ENCODE peak calls at places on chromosomes 11 and 22, in ten cellular contexts. Z, Q, D, P, N, X, L, O, H and U are unnamed samples.

GRCh38 chr22:30557243-30557642 is 10.7 kb upstream of the SEC14L6 start:
- DNase-seq in Z (no peak), Q (no peak), D (no peak), P (no peak), N (no peak), X (no peak), L (no peak), O (no peak), H (no peak), U (no peak)

GRCh38 chr11:72446929-72447753 is 12.8 kb upstream of the CLPB start:
- DNase-seq in Z (peak; percentile 80), Q (peak; percentile 44), D (no peak), P (peak; percentile 11), N (no peak), X (no peak), L (peak; percentile 65), O (no peak), H (peak; percentile 75), U (no peak)

GRCh38 chr11:69888671-69889076 is 69.5 kb upstream of the FGF3 start:
- DNase-seq in Z (peak; percentile 65), Q (peak; percentile 4), D (peak; percentile 61), P (peak; percentile 77), N (no peak), X (peak; percentile 92), L (peak; percentile 55), O (peak; percentile 1), H (peak; percentile 62), U (no peak)

GRCh38 chr11:115885446-115885978 is 381.3 kb upstream of the CADM1 start:
- DNase-seq in Z (no peak), Q (no peak), D (no peak), P (no peak), N (no peak), X (no peak), L (no peak), O (no peak), H (no peak), U (no peak)

GRCh38 chr11:119416606-119417580 is 6.1 kb downstream of the THY1 start:
- DNase-seq in Z (peak; percentile 59), Q (no peak), D (no peak), P (no peak), N (no peak), X (no peak), L (peak; percentile 18), O (no peak), H (no peak), U (no peak)

GRCh38 chr22:33325232-33326004 is 267.2 kb upstream of the SYN3 start:
- DNase-seq in Z (no peak), Q (no peak), D (no peak), P (no peak), N (peak; percentile 72), X (no peak), L (no peak), O (no peak), H (no peak), U (no peak)

GRCh38 chr11:118051611-118052461 is 25.0 kb upstream of the TMPRSS4 start:
- DNase-seq in Z (no peak), Q (no peak), D (no peak), P (no peak), N (peak; percentile 31), X (peak; percentile 81), L (no peak), O (no peak), H (no peak), U (no peak)

GRCh38 chr22:42711281-42711731 is 9.4 kb downstream of the A4GALT start:
- DNase-seq in Z (no peak), Q (no peak), D (no peak), P (peak; percentile 54), N (no peak), X (no peak), L (no peak), O (no peak), H (no peak), U (no peak)

GRCh38 chr11:64430570-64430969 is 71.6 kb downstream of the RPS6KA4 start:
- DNase-seq in Z (no peak), Q (no peak), D (no peak), P (no peak), N (no peak), X (no peak), L (no peak), O (no peak), H (no peak), U (no peak)

GRCh38 chr11:64429970-64430369 is 71.0 kb downstream of the RPS6KA4 start:
- DNase-seq in Z (no peak), Q (no peak), D (no peak), P (no peak), N (no peak), X (no peak), L (no peak), O (no peak), H (no peak), U (no peak)

GRCh38 chr11:64428685-64429084 is 69.7 kb downstream of the RPS6KA4 start:
- DNase-seq in Z (no peak), Q (no peak), D (peak; percentile 30), P (no peak), N (no peak), X (no peak), L (no peak), O (no peak), H (no peak), U (no peak)
- H3K4me3 ChIP-seq in Z (no peak overlapping the region), Q (no peak overlapping the region), D (no peak overlapping the region), P (no peak overlapping the region), N (no peak overlapping the region), X (no peak overlapping the region), L (no peak overlapping the region), O (no peak overlapping the region), H (no peak overlapping the region), U (no peak overlapping the region)

GRCh38 chr11:121418625-121419114 is 33.4 kb upstream of the SORL1 start:
- DNase-seq in Z (no peak), Q (no peak), D (peak; percentile 72), P (peak; percentile 45), N (no peak), X (no peak), L (no peak), O (no peak), H (no peak), U (no peak)

GRCh38 chr11:121417607-121418006 is 34.5 kb upstream of the SORL1 start:
- DNase-seq in Z (no peak), Q (no peak), D (no peak), P (no peak), N (no peak), X (no peak), L (no peak), O (no peak), H (no peak), U (no peak)

GRCh38 chr11:121414141-121414918 is 37.8 kb upstream of the SORL1 start:
- DNase-seq in Z (no peak), Q (no peak), D (no peak), P (no peak), N (no peak), X (no peak), L (no peak), O (no peak), H (no peak), U (no peak)

GRCh38 chr11:121416909-121417567 is 35.1 kb upstream of the SORL1 start:
- DNase-seq in Z (peak; percentile 94), Q (peak; percentile 81), D (peak; percentile 90), P (peak; percentile 88), N (peak; percentile 67), X (peak; percentile 97), L (peak; percentile 85), O (peak; percentile 90), H (peak; percentile 39), U (no peak)

GRCh38 chr11:121415861-121416260 is 36.3 kb upstream of the SORL1 start:
- DNase-seq in Z (peak; percentile 32), Q (no peak), D (no peak), P (peak; percentile 34), N (no peak), X (no peak), L (peak; percentile 5), O (no peak), H (no peak), U (no peak)
- H3K4me3 ChIP-seq in Z (no peak overlapping the region), Q (no peak overlapping the region), D (no peak overlapping the region), P (no peak overlapping the region), N (no peak overlapping the region), X (no peak overlapping the region), L (no peak overlapping the region), O (no peak overlapping the region), H (no peak overlapping the region), U (no peak overlapping the region)

DNA sequence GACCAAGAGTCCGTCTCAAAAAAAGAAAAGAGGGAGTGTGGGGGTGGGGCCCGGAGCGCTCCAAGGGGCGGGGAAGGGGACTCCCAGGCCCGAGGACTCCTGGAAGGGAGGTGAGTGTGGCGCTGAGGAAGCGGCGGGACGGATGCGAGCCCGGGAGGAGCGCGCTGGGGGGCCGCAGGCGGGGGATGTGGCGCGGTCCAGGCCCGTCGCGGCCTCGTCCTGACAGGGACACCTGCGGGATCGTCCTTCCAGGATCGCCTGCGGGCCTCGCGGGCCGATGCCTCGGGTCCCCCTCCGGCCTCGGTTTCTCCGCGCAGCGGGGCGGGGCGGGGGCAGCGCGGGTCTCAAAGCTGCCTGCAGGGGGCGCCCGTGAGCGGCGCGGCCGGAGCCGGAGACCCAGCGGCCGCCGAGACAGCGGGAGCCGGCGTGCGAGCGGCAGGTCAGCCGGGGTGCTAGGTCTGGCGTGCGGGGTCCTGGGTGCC is 3.8 kb upstream of the ADORA2A start:
- DNase-seq in Z (no peak), Q (no peak), D (peak; percentile 82), P (peak; percentile 61), N (peak; percentile 72), X (no peak), L (no peak), O (no peak), H (no peak), U (no peak)
- H3K4me3 ChIP-seq in Z (peak overlapping the region; percentile 34), Q (peak overlapping the region; percentile 34), D (peak overlapping the region; percentile 75), P (no peak overlapping the region), N (peak overlapping the region; percentile 81), X (no peak overlapping the region), L (peak overlapping the region; percentile 56), O (peak overlapping the region; percentile 49), H (peak overlapping the region; percentile 57), U (no peak overlapping the region)

GRCh38 chr11:133070053-133070713 is 462.1 kb downstream of the OPCML start:
- DNase-seq in Z (no peak), Q (no peak), D (no peak), P (no peak), N (no peak), X (no peak), L (no peak), O (no peak), H (no peak), U (no peak)

GRCh38 chr11:133058501-133058900 is 473.8 kb downstream of the OPCML start:
- DNase-seq in Z (no peak), Q (no peak), D (no peak), P (no peak), N (no peak), X (no peak), L (no peak), O (no peak), H (no peak), U (no peak)

GRCh38 chr11:133065847-133066485 is 466.3 kb downstream of the OPCML start:
- DNase-seq in Z (no peak), Q (no peak), D (no peak), P (no peak), N (no peak), X (peak; percentile 76), L (no peak), O (no peak), H (no peak), U (no peak)

GRCh38 chr11:133064961-133065360 is 467.3 kb downstream of the OPCML start:
- DNase-seq in Z (no peak), Q (no peak), D (no peak), P (no peak), N (no peak), X (peak; percentile 74), L (no peak), O (no peak), H (no peak), U (no peak)

DNA sequence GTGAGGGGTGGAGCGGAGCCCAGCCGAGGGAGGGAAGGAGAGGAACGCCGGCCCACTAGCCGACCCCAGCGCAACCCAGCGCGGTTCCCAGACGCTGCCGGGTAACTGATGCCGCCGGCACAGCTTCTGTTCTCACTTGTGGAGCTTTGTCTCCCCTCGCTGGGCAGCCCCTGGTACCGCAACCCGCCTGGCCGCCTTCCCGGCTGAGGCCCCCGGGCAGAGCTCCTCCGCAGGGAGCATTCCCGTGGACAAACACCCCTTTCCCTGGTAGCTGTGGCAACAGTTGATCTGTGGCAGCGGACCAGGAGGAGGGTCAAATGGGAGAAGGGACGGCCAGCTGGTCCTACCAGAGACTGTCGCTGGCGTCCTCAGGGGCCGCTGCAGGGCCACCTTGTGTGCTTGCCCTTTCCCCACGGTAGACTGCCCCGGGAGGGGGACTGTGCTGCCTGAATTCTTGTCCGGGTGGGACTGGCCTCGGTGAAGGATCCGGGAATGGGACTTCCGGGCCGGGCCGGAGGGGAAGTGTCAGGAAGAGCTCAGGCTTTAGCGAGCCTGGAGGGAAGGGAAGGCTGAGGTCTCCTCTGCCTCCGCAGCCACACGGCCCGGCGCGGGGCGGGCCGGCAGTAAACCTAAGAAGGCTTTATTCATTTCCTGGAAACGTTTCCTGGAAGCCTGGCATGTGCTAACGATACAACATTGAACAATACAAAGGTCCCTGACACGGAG is 468.0 kb downstream of the OPCML start:
- DNase-seq in Z (peak; percentile 44), Q (no peak), D (peak; percentile 69), P (peak; percentile 53), N (no peak), X (peak; percentile 92), L (no peak), O (no peak), H (peak; percentile 62), U (peak; percentile 40)
- H3K4me3 ChIP-seq in Z (peak overlapping the region; percentile 38), Q (peak overlapping the region; percentile 53), D (peak overlapping the region; percentile 61), P (no peak overlapping the region), N (no peak overlapping the region), X (peak overlapping the region; percentile 15), L (no peak overlapping the region), O (peak overlapping the region; percentile 42), H (no peak overlapping the region), U (peak overlapping the region; percentile 67)